ENCODE peak calls at places on chromosomes 12 and 14, in eight cellular contexts. O is Calu3, T is left lung, I is cardiac muscle cell, R is GM12865, H is H1, A is heart right ventricle, F is prostate gland. L is an unnamed sample.

GRCh38 chr12:94078138-94078723 is 70.1 kb upstream of the PLXNC1 start:
- DNase-seq in O (no peak), F (no peak), A (no peak), I (no peak), R (no peak), T (no peak), H (no peak), L (no peak)

GRCh38 chr14:22221508-22221907 is 367.5 kb downstream of the DAD1 start:
- DNase-seq in T (no peak), A (no peak), R (peak), I (peak), H (no peak), O (peak), F (no peak), L (no peak)

GRCh38 chr14:97891515-97891914 is 1094.3 kb downstream of the VRK1 start:
- DNase-seq in O (no peak), I (no peak), T (no peak), A (no peak), R (no peak), F (no peak), H (no peak), L (no peak)

GRCh38 chr12:56636118-56636674 is 6.1 kb upstream of the BAZ2A start:
- DNase-seq in F (peak), I (peak), R (peak), H (peak), O (peak), T (peak), A (peak), L (peak)

GRCh38 chr12:112480931-112481330 is 62.2 kb downstream of the PTPN11 start:
- DNase-seq in T (no peak), A (no peak), H (no peak), F (no peak), R (no peak), O (no peak), I (peak), L (no peak)

GRCh38 chr14:76376001-76376404 is at the start of gene ESRRB:
- DNase-seq in I (peak), R (no peak), T (no peak), H (no peak), A (no peak), F (no peak), O (peak), L (no peak)

GRCh38 chr12:48999371-49000131 is at the start of gene DDN:
- DNase-seq in O (no peak), A (peak), H (peak), F (no peak), T (no peak), I (peak), R (peak), L (peak)

GRCh38 chr14:106268013-106268727 is 741.8 kb downstream of the TMEM121 start:
- DNase-seq in H (no peak), O (peak), R (peak), A (no peak), T (no peak), F (no peak), I (no peak), L (peak)

GRCh38 chr14:94622653-94623421 is 10.6 kb downstream of the SERPINA3 start:
- DNase-seq in T (no peak), O (no peak), H (no peak), A (no peak), I (no peak), R (no peak), F (no peak), L (no peak)

GRCh38 chr12:14260011-14260993 is 105.2 kb upstream of the ATF7IP start:
- DNase-seq in H (peak), I (peak), R (no peak), O (peak), A (peak), F (peak), T (peak), L (no peak)

GRCh38 chr14:85221832-85222231 is 308.1 kb upstream of the FLRT2 start:
- DNase-seq in I (no peak), T (no peak), H (no peak), O (no peak), R (no peak), A (no peak), F (no peak), L (no peak)

GRCh38 chr12:4829161-4829792 is 80.4 kb upstream of the KCNA1 start:
- DNase-seq in I (no peak), T (no peak), H (no peak), A (no peak), O (no peak), F (no peak), R (peak), L (no peak)

GRCh38 chr14:63897706-63898105 is 44.9 kb downstream of the SYNE2 start:
- DNase-seq in H (no peak), R (no peak), I (peak), T (no peak), F (no peak), O (no peak), A (no peak), L (no peak)

GRCh38 chr12:53066594-53066978 is 12.6 kb downstream of the SPRYD3 start:
- DNase-seq in A (no peak), I (peak), R (no peak), T (no peak), H (no peak), F (no peak), O (no peak), L (no peak)

GRCh38 chr12:51811203-51811805 is 37.2 kb downstream of the FIGNL2 start:
- DNase-seq in F (no peak), R (no peak), H (no peak), I (no peak), O (no peak), A (no peak), T (no peak), L (no peak)

GRCh38 chr14:87001333-87001732 is 991.6 kb downstream of the GALC start:
- DNase-seq in I (no peak), F (no peak), T (no peak), R (no peak), O (no peak), A (no peak), H (no peak), L (no peak)

GRCh38 chr14:72594099-72594901 is 299.6 kb downstream of the DPF3 start:
- DNase-seq in A (no peak), F (no peak), T (no peak), R (peak), I (no peak), O (no peak), H (no peak), L (no peak)

GRCh38 chr12:62468394-62468793 is 1.8 kb downstream of the MON2 start:
- DNase-seq in A (no peak), F (no peak), O (no peak), I (no peak), R (no peak), H (no peak), T (no peak), L (no peak)

GRCh38 chr12:78384541-78384940 is 480.0 kb upstream of the SYT1 start:
- DNase-seq in F (no peak), O (no peak), H (no peak), I (no peak), A (no peak), R (no peak), T (no peak), L (no peak)

GRCh38 chr12:63867026-63867425 is 22.5 kb downstream of the SRGAP1 start:
- DNase-seq in F (no peak), T (no peak), R (no peak), O (no peak), A (no peak), I (no peak), H (no peak), L (no peak)

GRCh38 chr12:27462151-27462694 is 15.7 kb downstream of the SMCO2 start:
- DNase-seq in R (no peak), O (no peak), T (no peak), H (no peak), A (no peak), F (no peak), I (peak), L (no peak)

GRCh38 chr12:12992418-12993175 is 7.5 kb downstream of the HEBP1 start:
- DNase-seq in F (no peak), H (no peak), R (no peak), A (no peak), O (no peak), T (peak), I (peak), L (no peak)

GRCh38 chr14:71994416-71994815 is 62.2 kb downstream of the RGS6 start:
- DNase-seq in T (no peak), A (no peak), F (no peak), I (no peak), H (no peak), R (no peak), O (no peak), L (no peak)

GRCh38 chr14:74049886-74050495 is 30.8 kb downstream of the BBOF1 start:
- DNase-seq in R (no peak), H (no peak), F (no peak), T (no peak), I (no peak), O (no peak), A (no peak), L (no peak)

GRCh38 chr12:130872179-130873096 is 572 bp downstream of the RAN start:
- DNase-seq in A (peak), O (peak), I (peak), R (peak), T (no peak), F (peak), H (no peak), L (peak)

GRCh38 chr14:91694643-91695042 is 37.2 kb downstream of the CATSPERB start:
- DNase-seq in R (no peak), I (no peak), H (no peak), F (no peak), A (no peak), O (no peak), T (no peak), L (no peak)

GRCh38 chr12:2137707-2138106 is 84.9 kb downstream of the CACNA1C start:
- DNase-seq in H (no peak), I (no peak), O (no peak), F (no peak), R (no peak), T (no peak), A (peak), L (no peak)

GRCh38 chr14:99026471-99026870 is 245.5 kb downstream of the BCL11B start:
- DNase-seq in F (no peak), T (no peak), I (no peak), A (no peak), O (no peak), H (no peak), R (peak), L (no peak)

GRCh38 chr12:89417246-89417977 is 65.1 kb upstream of the DUSP6 start:
- DNase-seq in T (no peak), A (no peak), R (no peak), I (peak), F (peak), O (peak), H (no peak), L (no peak)

GRCh38 chr12:46377678-46378077 is 5.1 kb upstream of the SLC38A2 start:
- DNase-seq in H (no peak), F (no peak), R (no peak), A (no peak), I (no peak), O (no peak), T (no peak), L (no peak)

GRCh38 chr12:113678222-113678621 is 206.6 kb upstream of the LHX5 start:
- DNase-seq in R (no peak), O (no peak), T (no peak), I (no peak), H (no peak), A (no peak), F (no peak), L (no peak)

GRCh38 chr12:105476616-105477015 is 146.1 kb downstream of the C12orf75 start:
- DNase-seq in A (no peak), R (peak), I (no peak), T (no peak), O (no peak), H (no peak), F (no peak), L (no peak)

GRCh38 chr14:57346741-57347140 is 43.6 kb upstream of the NAA30 start:
- DNase-seq in R (no peak), F (no peak), I (no peak), T (no peak), A (no peak), H (no peak), O (no peak), L (no peak)

GRCh38 chr12:52126050-52126604 is 46.6 kb downstream of the SMIM41 start:
- DNase-seq in O (no peak), F (no peak), I (no peak), R (no peak), T (no peak), H (no peak), A (no peak), L (no peak)

GRCh38 chr12:22409071-22409951 is 74.8 kb upstream of the ST8SIA1 start:
- DNase-seq in A (no peak), T (no peak), H (no peak), I (no peak), R (peak), O (no peak), F (no peak), L (no peak)

GRCh38 chr14:85731198-85731597 is 201.3 kb downstream of the FLRT2 start:
- DNase-seq in A (no peak), F (no peak), T (peak), R (no peak), O (no peak), I (peak), H (no peak), L (no peak)

GRCh38 chr12:116164263-116164817 is 113.2 kb downstream of the MED13L start:
- DNase-seq in I (no peak), O (no peak), A (no peak), H (no peak), T (no peak), R (no peak), F (no peak), L (no peak)
- TF ChIP-seq CTCF in I (no peak), O (no peak), A (no peak), H (no peak), T (no peak), R (no peak), F (no peak), L (no peak)

DNA sequence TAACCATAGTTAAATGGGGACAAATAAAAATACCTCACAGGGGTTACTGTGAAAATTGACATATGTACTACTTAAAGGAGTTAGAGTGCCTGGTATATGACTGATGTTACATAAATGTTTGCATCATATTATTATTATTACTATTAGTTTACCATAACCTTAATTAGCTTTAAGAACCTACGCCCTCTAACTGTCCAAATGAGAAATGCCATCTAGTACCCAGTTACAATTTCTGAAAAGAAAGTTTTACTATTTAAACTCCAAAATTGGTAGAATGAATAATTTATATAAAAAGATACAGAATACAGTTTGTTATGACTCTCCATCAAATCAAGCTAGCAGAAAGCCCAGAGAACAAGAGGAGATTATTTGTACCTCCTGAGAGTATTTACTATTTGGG is 42.3 kb downstream of the EML5 start:
- DNase-seq in I (no peak), T (no peak), O (no peak), F (no peak), R (no peak), A (no peak), H (no peak), L (no peak)
- TF ChIP-seq CTCF in I (no peak), T (no peak), O (no peak), F (no peak), R (no peak), A (no peak), H (no peak), L (no peak)

GRCh38 chr14:104776961-104777807 is 18.4 kb downstream of the AKT1 start:
- DNase-seq in A (no peak), F (no peak), O (no peak), T (no peak), I (no peak), R (no peak), H (peak), L (no peak)
- TF ChIP-seq CTCF in A (no peak), F (no peak), O (no peak), T (no peak), I (no peak), R (no peak), H (no peak), L (no peak)

GRCh38 chr12:66236969-66237368 is 48.0 kb downstream of the IRAK3 start:
- DNase-seq in O (no peak), T (no peak), I (no peak), R (no peak), H (no peak), F (no peak), A (no peak), L (no peak)

GRCh38 chr12:66239295-66239694 is 50.3 kb downstream of the IRAK3 start:
- DNase-seq in I (no peak), O (no peak), A (no peak), F (no peak), H (no peak), T (no peak), R (no peak), L (no peak)

GRCh38 chr12:66232258-66232657 is 43.2 kb downstream of the IRAK3 start:
- DNase-seq in I (no peak), A (no peak), H (no peak), T (no peak), F (no peak), R (peak), O (no peak), L (no peak)

GRCh38 chr12:66237505-66238175 is 48.6 kb downstream of the IRAK3 start:
- DNase-seq in T (no peak), O (no peak), R (no peak), A (no peak), H (no peak), I (no peak), F (no peak), L (no peak)

DNA sequence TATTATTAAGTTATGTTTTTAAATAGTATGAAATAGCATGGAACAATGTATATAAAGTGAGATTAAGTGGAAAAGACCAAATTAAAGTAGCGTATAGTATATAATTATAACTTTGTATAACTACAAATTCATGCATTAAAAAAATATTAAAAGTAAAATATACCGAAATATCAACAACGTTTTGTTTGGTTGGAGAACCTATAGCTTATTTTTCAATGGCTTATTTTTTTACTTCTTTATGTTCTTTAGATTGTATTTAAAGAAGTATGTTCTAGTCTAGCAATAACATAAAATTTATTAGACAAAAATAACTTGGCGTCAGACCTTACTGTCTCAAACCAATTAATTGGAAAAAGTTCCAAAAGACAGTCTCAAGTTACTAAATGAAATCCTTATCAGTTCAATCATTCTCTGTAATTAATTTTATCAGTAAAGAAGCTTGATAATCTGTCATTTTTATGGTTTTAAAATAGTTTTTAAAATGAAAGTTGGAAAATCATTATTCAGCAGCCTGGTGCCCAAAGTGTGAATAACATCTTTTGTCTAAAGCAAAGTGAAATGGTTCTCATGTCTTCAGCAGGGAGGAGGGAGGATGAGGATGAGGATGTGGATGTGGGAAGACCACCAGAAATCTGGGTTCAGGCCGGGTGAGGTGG is 46.7 kb downstream of the IRAK3 start:
- DNase-seq in H (no peak), F (no peak), O (no peak), A (no peak), R (no peak), I (peak), T (no peak), L (no peak)
- TF ChIP-seq CTCF in H (no peak), F (no peak), O (no peak), A (no peak), R (no peak), I (peak), T (no peak), L (no peak)

L was measured in activated B cell treated with CpG ODN at 0.5 μM for 24 hours.